ENCODE peak calls at places on chromosomes 5 and 9, in nine cellular contexts. B is uterus, P is fibroblast of lung, U is vagina, D is sigmoid colon, C is GM12865, M is fibroblast of villous mesenchyme, X is Peyer's patch, F is heart right ventricle. H is an unnamed sample.

GRCh38 chr9:138120511-138121437 is 243.2 kb downstream of the CACNA1B start:
- DNase-seq in B (no peak), P (no peak), U (no peak), D (no peak), C (no peak), M (no peak), X (peak), F (no peak), H (no peak)

GRCh38 chr9:98795295-98795955 is 930 bp downstream of the ANKS6 start:
- DNase-seq in B (no peak), P (no peak), U (no peak), D (no peak), C (no peak), M (no peak), X (no peak), F (no peak), H (no peak)

GRCh38 chr9:127828262-127829031 is 25.8 kb downstream of the FPGS start:
- DNase-seq in B (peak), P (peak), U (no peak), D (peak), C (no peak), M (peak), X (peak), F (peak), H (peak)

GRCh38 chr9:76374702-76375543 is 19.3 kb downstream of the RFK start:
- DNase-seq in B (peak), P (peak), U (no peak), D (peak), C (no peak), M (peak), X (peak), F (peak), H (peak)

GRCh38 chr9:21244841-21245240 is 5.0 kb upstream of the IFNA14 start:
- DNase-seq in B (no peak), P (no peak), U (no peak), D (no peak), C (no peak), M (no peak), X (no peak), F (no peak), H (no peak)

GRCh38 chr5:103041071-103041676 is 78.8 kb downstream of the GIN1 start:
- DNase-seq in B (no peak), P (peak), U (no peak), D (no peak), C (peak), M (peak), X (no peak), F (no peak), H (peak)

GRCh38 chr5:79109527-79110492 is 1.8 kb upstream of the BHMT start:
- DNase-seq in B (no peak), P (no peak), U (no peak), D (no peak), C (peak), M (no peak), X (no peak), F (no peak), H (peak)

GRCh38 chr9:95031711-95032461 is 285.6 kb downstream of the FANCC start:
- DNase-seq in B (no peak), P (no peak), U (no peak), D (no peak), C (no peak), M (no peak), X (no peak), F (no peak), H (no peak)

GRCh38 chr5:59817536-59817935 is 76.0 kb downstream of the PDE4D start:
- DNase-seq in B (no peak), P (no peak), U (no peak), D (no peak), C (no peak), M (no peak), X (no peak), F (no peak), H (no peak)

GRCh38 chr5:102865510-102866314 is 110.6 kb downstream of the PAM start:
- DNase-seq in B (peak), P (peak), U (no peak), D (peak), C (peak), M (peak), X (peak), F (peak), H (peak)

GRCh38 chr5:126988021-126988569 is 42.3 kb downstream of the MARCHF3 start:
- DNase-seq in B (no peak), P (no peak), U (no peak), D (no peak), C (peak), M (no peak), X (no peak), F (no peak), H (no peak)

GRCh38 chr9:36308281-36308680 is 50.0 kb upstream of the GNE start:
- DNase-seq in B (no peak), P (no peak), U (no peak), D (no peak), C (no peak), M (no peak), X (no peak), F (no peak), H (no peak)

GRCh38 chr5:31130682-31131081 is 62.8 kb upstream of the CDH6 start:
- DNase-seq in B (no peak), P (no peak), U (no peak), D (no peak), C (no peak), M (no peak), X (no peak), F (no peak), H (no peak)

GRCh38 chr5:123717139-123717538 is 205.2 kb downstream of the CSNK1G3 start:
- DNase-seq in B (no peak), P (peak), U (no peak), D (no peak), C (no peak), M (peak), X (no peak), F (no peak), H (peak)

GRCh38 chr9:114304416-114305188 is 18.3 kb upstream of the ORM1 start:
- DNase-seq in B (peak), P (no peak), U (peak), D (no peak), C (no peak), M (no peak), X (no peak), F (no peak), H (no peak)

GRCh38 chr5:87390075-87390474 is 22.7 kb downstream of the CCNH start:
- DNase-seq in B (no peak), P (no peak), U (no peak), D (no peak), C (peak), M (no peak), X (no peak), F (no peak), H (no peak)

GRCh38 chr9:117645245-117645636 is 59.0 kb upstream of the TLR4 start:
- DNase-seq in B (no peak), P (no peak), U (no peak), D (no peak), C (no peak), M (no peak), X (no peak), F (no peak), H (no peak)
- H3K4me3 ChIP-seq in B (no peak), P (no peak), U (no peak), D (no peak), C (no peak), M (no peak), X (no peak), F (peak), H (no peak)

GRCh38 chr5:53482717-53483638 is 2.5 kb downstream of the FST start:
- DNase-seq in B (peak), P (peak), U (no peak), D (peak), C (peak), M (peak), X (peak), F (peak), H (peak)
- TF ChIP-seq CTCF in B (no peak), P (peak), U (no peak), D (no peak), C (no peak), M (peak), X (no peak), F (no peak), H (peak)

DNA sequence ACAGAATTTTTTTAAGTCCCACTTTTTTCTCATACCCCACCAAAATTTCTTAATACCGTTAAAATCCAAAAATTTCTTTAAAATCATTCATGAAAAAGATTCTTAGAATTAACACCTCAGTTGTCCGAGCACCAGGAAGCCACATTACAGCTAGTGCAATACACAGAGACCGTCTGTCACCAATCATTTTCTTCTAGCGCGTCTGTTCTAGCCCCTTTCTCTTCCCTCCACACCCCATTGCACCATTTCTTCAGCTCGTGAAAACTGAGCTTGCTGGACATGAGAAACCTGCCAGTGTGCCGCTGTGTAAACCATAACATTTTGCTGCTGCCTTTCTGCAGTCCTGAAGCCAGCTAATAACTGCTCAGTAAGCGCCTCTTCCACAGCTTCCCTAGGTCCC is 5.0 kb downstream of the SFXN1 start:
- DNase-seq in B (no peak), P (no peak), U (no peak), D (no peak), C (no peak), M (no peak), X (no peak), F (no peak), H (no peak)
- H3K4me3 ChIP-seq in B (no peak), P (no peak), U (no peak), D (no peak), C (no peak), M (no peak), X (no peak), F (no peak), H (no peak)

GRCh38 chr5:133995341-133995740 is 9.4 kb downstream of the VDAC1 start:
- DNase-seq in B (no peak), P (no peak), U (no peak), D (no peak), C (no peak), M (no peak), X (no peak), F (no peak), H (peak)

GRCh38 chr5:133994990-133995333 is 9.8 kb downstream of the VDAC1 start:
- DNase-seq in B (no peak), P (no peak), U (no peak), D (no peak), C (no peak), M (no peak), X (no peak), F (no peak), H (no peak)

GRCh38 chr5:133998807-133999206 is 6.0 kb downstream of the VDAC1 start:
- DNase-seq in B (no peak), P (no peak), U (no peak), D (no peak), C (no peak), M (no peak), X (no peak), F (no peak), H (no peak)

GRCh38 chr5:133995903-133996563 is 8.7 kb downstream of the VDAC1 start:
- DNase-seq in B (no peak), P (no peak), U (no peak), D (no peak), C (no peak), M (no peak), X (no peak), F (no peak), H (peak)

DNA sequence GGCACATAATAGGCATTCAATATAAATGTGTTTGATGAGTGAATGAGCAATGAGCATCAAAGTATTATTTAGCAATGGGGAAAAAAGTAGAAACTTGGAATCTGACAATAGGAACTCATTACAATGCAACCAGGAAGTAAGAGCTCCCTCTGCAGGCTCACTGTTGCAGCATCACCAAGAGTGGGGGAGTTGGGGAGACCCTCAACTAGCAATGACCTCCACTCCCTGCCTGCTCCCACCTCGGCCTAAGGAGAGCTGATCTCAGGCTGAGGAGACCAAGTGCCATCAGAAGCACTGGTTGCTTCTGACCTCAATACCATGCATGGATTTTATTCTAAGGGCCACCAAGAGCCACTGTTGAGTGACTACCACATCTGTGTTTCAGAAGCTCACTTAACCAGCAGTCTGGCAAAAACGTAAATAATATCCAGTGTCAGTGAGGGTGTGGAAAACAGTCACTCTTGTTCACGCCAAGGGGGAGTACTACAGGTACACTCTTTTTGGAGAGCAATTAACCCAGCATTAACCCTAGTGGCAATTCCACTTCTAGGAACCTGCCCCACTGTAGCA is 8.0 kb downstream of the VDAC1 start:
- DNase-seq in B (no peak), P (no peak), U (no peak), D (no peak), C (no peak), M (no peak), X (no peak), F (no peak), H (no peak)
- TF ChIP-seq CTCF in B (no peak), P (peak), U (no peak), D (no peak), C (peak), M (peak), X (no peak), F (no peak), H (peak)